ENCODE peak calls at places on chromosomes 2 and 18, in nine cellular contexts. P is neural progenitor cell, A is HCT116, W is PC-3, Z is GM23248, X is OCI-LY7, H is MM.1S, J is SK-N-SH, D is hepatocyte. T is an unnamed sample.

GRCh38 chr2:63735931-63736820 is 105.5 kb upstream of the UGP2 start:
- DNase-seq in J (no peak), P (no peak), H (no peak), D (no peak), A (no peak), W (peak; percentile 45), X (no peak), Z (peak; percentile 63), T (no peak)

GRCh38 chr2:183069174-183069573 is 9.4 kb upstream of the DUSP19 start:
- DNase-seq in J (no peak), A (no peak), H (no peak), D (no peak), P (no peak), W (no peak), Z (no peak), X (peak; percentile 21), T (peak; percentile 36)

GRCh38 chr2:200356794-200357472 is 50.4 kb downstream of the SPATS2L start:
- DNase-seq in J (no peak), H (no peak), P (peak; percentile 47), X (no peak), W (no peak), A (no peak), D (no peak), Z (peak; percentile 79), T (peak; percentile 55)

GRCh38 chr2:170504820-170505145 is 210.4 kb upstream of the SP5 start:
- DNase-seq in D (no peak), A (no peak), W (no peak), X (no peak), H (no peak), J (no peak), P (no peak), Z (no peak), T (no peak)

GRCh38 chr2:150141241-150142001 is 346.0 kb downstream of the RND3 start:
- DNase-seq in W (peak; percentile 90), D (no peak), X (no peak), Z (peak; percentile 24), A (no peak), P (no peak), J (no peak), H (no peak), T (no peak)

GRCh38 chr2:121721926-121722325 is 14.7 kb downstream of the NIFK start:
- DNase-seq in W (peak; percentile 80), H (no peak), A (no peak), X (no peak), P (no peak), D (no peak), J (no peak), Z (peak; percentile 95), T (no peak)

GRCh38 chr2:20675701-20676352 is 8.9 kb downstream of the GDF7 start:
- DNase-seq in A (no peak), D (peak; percentile 80), P (peak; percentile 51), W (peak; percentile 39), J (no peak), H (peak; percentile 86), X (peak; percentile 84), Z (peak; percentile 47), T (peak; percentile 50)

GRCh38 chr2:72995420-72996151 is 75.9 kb downstream of the SFXN5 start:
- DNase-seq in H (no peak), A (no peak), D (no peak), P (peak; percentile 90), X (no peak), W (no peak), J (no peak), Z (no peak), T (no peak)

GRCh38 chr2:230925443-230925878 is 419 bp upstream of the GPR55 start:
- DNase-seq in J (no peak), W (no peak), Z (no peak), P (no peak), A (no peak), D (no peak), X (no peak), H (no peak), T (no peak)

GRCh38 chr2:161337247-161337646 is 29.0 kb downstream of the PSMD14 start:
- DNase-seq in J (peak; percentile 56), D (no peak), A (no peak), Z (no peak), W (no peak), H (no peak), X (no peak), P (no peak), T (no peak)

GRCh38 chr2:74474899-74475298 is 2.4 kb upstream of the MRPL53 start:
- DNase-seq in A (no peak), D (peak; percentile 8), P (peak; percentile 32), Z (no peak), J (peak; percentile 37), H (no peak), X (no peak), W (no peak), T (peak; percentile 70)

GRCh38 chr2:133790706-133791105 is 222.4 kb upstream of the NCKAP5 start:
- DNase-seq in X (no peak), W (no peak), Z (peak; percentile 67), H (no peak), A (no peak), D (no peak), P (no peak), J (no peak), T (no peak)
- TF ChIP-seq EZH2phosphoT487 in X (no peak), W (no peak), Z (no peak), H (no peak), A (no peak), D (no peak), P (no peak), J (no peak), T (no peak)

DNA sequence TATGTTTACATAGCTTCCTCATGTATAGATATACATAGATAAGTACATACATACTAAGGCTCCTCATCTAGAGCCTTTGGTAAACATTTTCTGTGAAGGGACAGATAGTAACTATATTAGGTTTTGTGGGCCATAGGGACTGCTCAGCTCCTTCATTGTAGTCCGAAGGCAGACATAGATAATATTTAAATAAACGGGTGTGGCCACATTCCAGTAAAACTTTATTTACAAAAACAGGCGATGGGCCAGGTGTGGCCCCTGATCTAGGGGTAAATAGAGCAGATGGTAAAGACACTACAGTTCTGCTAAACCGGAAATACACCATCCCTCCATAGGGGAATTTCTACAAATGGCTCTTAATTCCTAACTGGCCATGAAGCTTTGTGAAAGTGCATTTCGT is 7.3 kb downstream of the COQ10B start:
- DNase-seq in A (no peak), D (no peak), W (no peak), X (no peak), P (no peak), H (no peak), J (no peak), Z (no peak), T (no peak)
- H3K79me2 ChIP-seq in A (peaks cover 51% of the 10 kb centered on the region), D (peaks cover 75% of the 10 kb centered on the region), W (peaks cover 59% of the 10 kb centered on the region), X (peaks cover 27% of the 10 kb centered on the region), P (peaks cover 33% of the 10 kb centered on the region), H (peaks cover 55% of the 10 kb centered on the region), J (peaks cover 87% of the 10 kb centered on the region), Z (peaks cover 98% of the 10 kb centered on the region), T (peaks cover 44% of the 10 kb centered on the region)

GRCh38 chr2:239260546-239261327 is 140.1 kb downstream of the HDAC4 start:
- DNase-seq in P (no peak), X (no peak), D (no peak), Z (no peak), A (no peak), H (no peak), W (no peak), J (no peak), T (no peak)

GRCh38 chr2:239258248-239258647 is 142.6 kb downstream of the HDAC4 start:
- DNase-seq in D (no peak), Z (no peak), W (no peak), P (no peak), J (no peak), X (no peak), A (no peak), H (no peak), T (no peak)

GRCh38 chr2:239259173-239259572 is 141.6 kb downstream of the HDAC4 start:
- DNase-seq in J (no peak), W (no peak), A (no peak), D (no peak), P (no peak), H (no peak), X (peak; percentile 34), Z (no peak), T (no peak)

GRCh38 chr2:239261336-239261735 is 139.5 kb downstream of the HDAC4 start:
- DNase-seq in X (no peak), W (no peak), Z (no peak), J (no peak), H (no peak), D (no peak), A (no peak), P (no peak), T (no peak)

GRCh38 chr2:239259603-239260298 is 141.1 kb downstream of the HDAC4 start:
- DNase-seq in P (no peak), W (no peak), A (no peak), J (no peak), H (no peak), X (peak; percentile 8), Z (no peak), D (no peak), T (no peak)
- H3K4me1 ChIP-seq in P (peaks cover 12% of the 10 kb centered on the region), W (peaks cover 6% of the 10 kb centered on the region), A (peaks cover 36% of the 10 kb centered on the region), J (peaks cover 25% of the 10 kb centered on the region), H (no peaks in the 10 kb centered on the region), X (peaks cover 36% of the 10 kb centered on the region), Z (peaks cover 19% of the 10 kb centered on the region), D (peaks cover 17% of the 10 kb centered on the region), T (peaks cover 15% of the 10 kb centered on the region)

GRCh38 chr18:44974174-44974573 is 293.5 kb downstream of the SETBP1 start:
- DNase-seq in X (no peak), A (no peak), W (no peak), J (no peak), D (no peak), Z (no peak), P (no peak), H (no peak), T (peak; percentile 41)

GRCh38 chr18:44967599-44967998 is 286.9 kb downstream of the SETBP1 start:
- DNase-seq in D (no peak), J (no peak), W (no peak), X (no peak), H (no peak), P (no peak), Z (no peak), A (no peak), T (no peak)

GRCh38 chr18:44969214-44969842 is 288.6 kb downstream of the SETBP1 start:
- DNase-seq in W (no peak), Z (peak; percentile 19), H (no peak), J (no peak), X (no peak), A (no peak), D (no peak), P (no peak), T (peak; percentile 5)

GRCh38 chr18:44973282-44973681 is 292.6 kb downstream of the SETBP1 start:
- DNase-seq in A (no peak), P (peak; percentile 25), Z (no peak), D (no peak), J (no peak), W (no peak), H (peak; percentile 27), X (peak; percentile 3), T (peak; percentile 51)

GRCh38 chr18:44968336-44968735 is 287.6 kb downstream of the SETBP1 start:
- DNase-seq in P (peak; percentile 25), Z (no peak), D (no peak), A (no peak), X (no peak), J (no peak), W (no peak), H (no peak), T (peak; percentile 54)
- TF ChIP-seq EZH2phosphoT487 in P (no peak), Z (no peak), D (no peak), A (no peak), X (no peak), J (no peak), W (no peak), H (no peak), T (no peak)

T was measured in GM23338.